ENCODE peak calls at places on chromosomes 13 and 19, in ten cellular contexts. V is CD4-positive, alpha-beta memory T cell; J is HCT116; U is posterior cingulate gyrus; D is fibroblast of lung; W is activated CD4-positive, CD25-positive, alpha-beta regulatory T cell treated with anti-CD3 and anti-CD28 coated beads, Interleukin-2, amount 50 U/mL, for 16 hours; N is T-helper 1 cell; T is cardiac fibroblast; M is cardiac muscle cell; X is T-helper 9 cell. A is an unnamed sample.

GRCh38 chr13:101305981-101306411 is 110.3 kb downstream of the NALCN start:
- DNase-seq in V (no peak), J (no peak), U (no peak), D (no peak), W (no peak), N (no peak), T (no peak), M (no peak), X (no peak), A (no peak)

GRCh38 chr19:2421581-2422306 is 5.6 kb downstream of the TIMM13 start:
- DNase-seq in V (no peak), J (no peak), U (no peak), D (no peak), W (no peak), N (no peak), T (no peak), M (no peak), X (no peak), A (no peak)

GRCh38 chr13:100269837-100270236 is 180.9 kb downstream of the PCCA start:
- DNase-seq in V (no peak), J (no peak), U (peak), D (peak), W (no peak), N (no peak), T (peak), M (no peak), X (no peak), A (no peak)

GRCh38 chr19:41745761-41746160 is 9.6 kb upstream of the CEACAM6 start:
- DNase-seq in V (no peak), J (no peak), U (no peak), D (no peak), W (no peak), N (no peak), T (no peak), M (no peak), X (no peak), A (no peak)

GRCh38 chr19:16957151-16957662 is 68.4 kb downstream of the F2RL3 start:
- DNase-seq in V (no peak), J (no peak), U (no peak), D (no peak), W (no peak), N (no peak), T (peak), M (no peak), X (no peak), A (no peak)

GRCh38 chr13:23772717-23773116 is 116.5 kb downstream of the MIPEP start:
- DNase-seq in V (no peak), J (no peak), U (no peak), D (no peak), W (no peak), N (no peak), T (no peak), M (no peak), X (no peak), A (no peak)

GRCh38 chr13:27037571-27037970 is 134.0 kb downstream of the USP12 start:
- DNase-seq in V (no peak), J (no peak), U (no peak), D (no peak), W (no peak), N (no peak), T (no peak), M (no peak), X (no peak), A (no peak)

GRCh38 chr13:85864963-85865530 is 65.8 kb upstream of the SLITRK6 start:
- DNase-seq in V (no peak), J (peak), U (no peak), D (peak), W (no peak), N (no peak), T (peak), M (peak), X (no peak), A (no peak)

GRCh38 chr13:110676511-110677204 is 29.3 kb downstream of the CARS2 start:
- DNase-seq in V (no peak), J (no peak), U (no peak), D (no peak), W (no peak), N (no peak), T (no peak), M (no peak), X (no peak), A (no peak)

GRCh38 chr19:29687897-29688728 is 22.9 kb downstream of the PLEKHF1 start:
- DNase-seq in V (no peak), J (no peak), U (no peak), D (peak), W (no peak), N (no peak), T (peak), M (no peak), X (no peak), A (no peak)

GRCh38 chr19:6103217-6103644 is 7.1 kb downstream of the RFX2 start:
- DNase-seq in V (no peak), J (no peak), U (no peak), D (peak), W (no peak), N (no peak), T (peak), M (no peak), X (no peak), A (no peak)

GRCh38 chr13:52348983-52349780 is 56.8 kb downstream of the THSD1 start:
- DNase-seq in V (no peak), J (peak), U (no peak), D (peak), W (no peak), N (no peak), T (peak), M (no peak), X (no peak), A (peak)

A was measured in Caco-2.